ENCODE peak calls at places on chromosomes 5 and 9, in nine cellular contexts. P is sigmoid colon; Q is mesendoderm; T is hepatocyte; F is activated CD4-positive, alpha-beta T cell treated with anti-CD3 and anti-CD28 coated beads, Interleukin-2, amount 10 ng/mL, durations not matched to agents 7 days and 5 days; L is mesothelial cell of epicardium; J is sciatic nerve; D is heart left ventricle; V is Jurkat, Clone E6-1. B is an unnamed sample.

GRCh38 chr9:98607152-98607551 is 101.6 kb downstream of the GABBR2 start:
- DNase-seq in D (no peak), Q (no peak), V (no peak), J (no peak), F (no peak), T (no peak), P (no peak), L (no peak), B (no peak)

GRCh38 chr9:78239506-78239905 is 3.6 kb downstream of the CEP78 start:
- DNase-seq in J (no peak), P (no peak), V (no peak), L (no peak), Q (peak), T (peak), F (no peak), D (no peak), B (no peak)

GRCh38 chr5:55994502-55994997 is at the start of gene IL6ST:
- DNase-seq in Q (peak), T (peak), V (no peak), L (no peak), D (peak), J (no peak), F (peak), P (no peak), B (peak)

GRCh38 chr5:173667702-173668101 is 51.3 kb upstream of the BOD1 start:
- DNase-seq in P (no peak), V (no peak), J (no peak), D (no peak), F (no peak), L (no peak), T (no peak), Q (no peak), B (no peak)

GRCh38 chr9:87667164-87667738 is 58.7 kb upstream of the CTSL start:
- DNase-seq in D (no peak), T (peak), P (no peak), L (no peak), F (no peak), J (no peak), Q (peak), V (peak), B (no peak)

GRCh38 chr5:38715671-38716070 is 130.1 kb upstream of the OSMR start:
- DNase-seq in F (no peak), V (no peak), Q (peak), T (no peak), D (no peak), P (no peak), J (no peak), L (no peak), B (no peak)

GRCh38 chr9:6686396-6686795 is 40.9 kb upstream of the GLDC start:
- DNase-seq in P (no peak), V (no peak), L (no peak), J (peak), T (peak), F (no peak), D (no peak), Q (peak), B (no peak)

GRCh38 chr5:13814293-13814692 is 130.2 kb downstream of the DNAH5 start:
- DNase-seq in D (no peak), Q (no peak), L (no peak), P (no peak), J (no peak), V (no peak), F (no peak), T (no peak), B (no peak)

GRCh38 chr9:94110821-94111252 is 26.6 kb downstream of the PTPDC1 start:
- DNase-seq in Q (no peak), P (no peak), D (no peak), L (no peak), T (peak), J (no peak), F (no peak), V (no peak), B (no peak)

GRCh38 chr5:159645194-159645846 is 271.0 kb upstream of the ADRA1B start:
- DNase-seq in D (no peak), J (no peak), V (no peak), L (no peak), Q (no peak), P (no peak), T (peak), F (no peak), B (no peak)

GRCh38 chr9:16879416-16879815 is 8.9 kb upstream of the BNC2 start:
- DNase-seq in Q (no peak), P (no peak), V (no peak), D (no peak), F (no peak), J (no peak), L (no peak), T (no peak), B (no peak)

GRCh38 chr5:12668564-12668963 is 764.3 kb upstream of the CTNND2 start:
- DNase-seq in Q (peak), P (no peak), F (no peak), L (no peak), V (no peak), T (no peak), D (no peak), J (no peak), B (no peak)